ENCODE peak calls at places on chromosome 22, in ten cellular contexts. T is Panc1; U is RWPE2; H is sciatic nerve; P is upper lobe of right lung; O is HepG2; E is naive thymus-derived CD4-positive, alpha-beta T cell; N is stimulated activated naive CD8-positive, alpha-beta T cell treated with anti-CD3 and anti-CD28 coated beads, Interleukin-15, Interleukin-2, amounts not matched to agents 100 U/mL and 50 U/mL, for 24 hours; Y is activated T-helper 17 cell treated with anti-CD3 and anti-CD28 coated beads, Interleukin-2, amount 50 U/mL, for 72 hours; Q is natural killer cell. W is an unnamed sample.

GRCh38 chr22:26553056-26553752 is 36.7 kb downstream of the TPST2 start:
- ATAC-seq in T (no peak), U (peak), H (no peak), P (no peak), O (no peak), E (no peak), N (no peak), Y (no peak), Q (no peak), W (no peak)

GRCh38 chr22:37018086-37018814 is 997 bp downstream of the TST start:
- ATAC-seq in T (no peak), U (no peak), H (peak), P (no peak), O (peak), E (no peak), N (no peak), Y (no peak), Q (no peak), W (no peak)

GRCh38 chr22:49028111-49028510 is 799.6 kb downstream of the BRD1 start:
- ATAC-seq in T (no peak), U (no peak), H (no peak), P (no peak), O (no peak), E (no peak), N (no peak), Y (no peak), Q (no peak), W (no peak)

GRCh38 chr22:50600967-50601668 is 525 bp downstream of the MAPK8IP2 start:
- ATAC-seq in T (peak), U (no peak), H (peak), P (no peak), O (peak), E (no peak), N (no peak), Y (no peak), Q (no peak), W (peak)

GRCh38 chr22:49790912-49791311 is 36.8 kb downstream of the BRD1 start:
- ATAC-seq in T (no peak), U (no peak), H (no peak), P (no peak), O (no peak), E (no peak), N (no peak), Y (no peak), Q (no peak), W (no peak)

GRCh38 chr22:44709881-44710400 is 7.9 kb downstream of the PRR5 start:
- ATAC-seq in T (no peak), U (no peak), H (no peak), P (peak), O (no peak), E (peak), N (no peak), Y (no peak), Q (peak), W (peak)

GRCh38 chr22:19107730-19108074 is 14.5 kb downstream of the DGCR2 start:
- ATAC-seq in T (no peak), U (no peak), H (no peak), P (no peak), O (no peak), E (no peak), N (no peak), Y (no peak), Q (no peak), W (no peak)

GRCh38 chr22:45977003-45977395 is at the start of gene WNT7B:
- ATAC-seq in T (peak), U (peak), H (no peak), P (peak), O (no peak), E (no peak), N (no peak), Y (no peak), Q (no peak), W (no peak)

GRCh38 chr22:22578702-22579424 is 19.8 kb upstream of the PRAME start:
- ATAC-seq in T (no peak), U (peak), H (peak), P (no peak), O (no peak), E (no peak), N (no peak), Y (no peak), Q (no peak), W (no peak)

GRCh38 chr22:27462190-27462589 is 339.4 kb downstream of the MN1 start:
- ATAC-seq in T (no peak), U (no peak), H (no peak), P (no peak), O (peak), E (no peak), N (no peak), Y (no peak), Q (no peak), W (no peak)

GRCh38 chr22:25013634-25014033 is 61.1 kb downstream of the KIAA1671 start:
- ATAC-seq in T (peak), U (peak), H (peak), P (peak), O (no peak), E (no peak), N (no peak), Y (no peak), Q (no peak), W (no peak)

GRCh38 chr22:48448821-48449220 is 1378.9 kb downstream of the BRD1 start:
- ATAC-seq in T (no peak), U (no peak), H (no peak), P (no peak), O (no peak), E (no peak), N (no peak), Y (no peak), Q (no peak), W (no peak)

GRCh38 chr22:23033116-23033905 is 37.0 kb upstream of the GNAZ start:
- ATAC-seq in T (no peak), U (no peak), H (no peak), P (no peak), O (no peak), E (no peak), N (no peak), Y (no peak), Q (no peak), W (no peak)

GRCh38 chr22:26556904-26557303 is 33.0 kb downstream of the TPST2 start:
- ATAC-seq in T (no peak), U (no peak), H (no peak), P (peak), O (no peak), E (no peak), N (no peak), Y (no peak), Q (no peak), W (no peak)

GRCh38 chr22:46072030-46072881 is 78.1 kb upstream of the PPARA start:
- ATAC-seq in T (peak), U (no peak), H (no peak), P (peak), O (peak), E (peak), N (peak), Y (peak), Q (peak), W (peak)

GRCh38 chr22:25006354-25006753 is 53.8 kb downstream of the KIAA1671 start:
- ATAC-seq in T (no peak), U (no peak), H (no peak), P (no peak), O (no peak), E (no peak), N (no peak), Y (no peak), Q (no peak), W (no peak)

GRCh38 chr22:16774911-16775529 is 50.2 kb downstream of the XKR3 start:
- ATAC-seq in T (no peak), U (peak), H (no peak), P (no peak), O (no peak), E (no peak), N (no peak), Y (no peak), Q (no peak), W (no peak)

GRCh38 chr22:41982886-41983285 is 13.6 kb downstream of the SEPTIN3 start:
- ATAC-seq in T (no peak), U (no peak), H (no peak), P (peak), O (no peak), E (no peak), N (no peak), Y (no peak), Q (no peak), W (no peak)

GRCh38 chr22:48156603-48157355 is 1394.3 kb downstream of the TBC1D22A start:
- ATAC-seq in T (no peak), U (no peak), H (no peak), P (no peak), O (no peak), E (no peak), N (no peak), Y (no peak), Q (no peak), W (no peak)

GRCh38 chr22:37179622-37180420 is 8.2 kb downstream of the C1QTNF6 start:
- ATAC-seq in T (no peak), U (no peak), H (no peak), P (no peak), O (no peak), E (no peak), N (no peak), Y (no peak), Q (no peak), W (no peak)

GRCh38 chr22:17479129-17479528 is 84.2 kb upstream of the SLC25A18 start:
- ATAC-seq in T (no peak), U (no peak), H (no peak), P (no peak), O (no peak), E (no peak), N (no peak), Y (no peak), Q (no peak), W (no peak)

GRCh38 chr22:37778370-37779009 is 29.2 kb upstream of the GCAT start:
- ATAC-seq in T (no peak), U (no peak), H (no peak), P (no peak), O (no peak), E (no peak), N (no peak), Y (no peak), Q (no peak), W (no peak)

GRCh38 chr22:47225931-47226633 is 463.6 kb downstream of the TBC1D22A start:
- ATAC-seq in T (no peak), U (no peak), H (no peak), P (no peak), O (peak), E (no peak), N (no peak), Y (no peak), Q (no peak), W (no peak)

GRCh38 chr22:29377979-29378378 is 10.4 kb downstream of the AP1B1 start:
- ATAC-seq in T (no peak), U (peak), H (no peak), P (peak), O (no peak), E (no peak), N (no peak), Y (no peak), Q (no peak), W (no peak)

GRCh38 chr22:36325163-36326031 is 62.4 kb downstream of the MYH9 start:
- ATAC-seq in T (no peak), U (peak), H (peak), P (peak), O (no peak), E (no peak), N (no peak), Y (no peak), Q (no peak), W (no peak)

GRCh38 chr22:32920032-32920628 is 118.6 kb downstream of the TIMP3 start:
- ATAC-seq in T (no peak), U (no peak), H (peak), P (peak), O (no peak), E (no peak), N (no peak), Y (no peak), Q (no peak), W (no peak)

GRCh38 chr22:37804502-37804885 is 3.2 kb upstream of the GCAT start:
- ATAC-seq in T (no peak), U (no peak), H (no peak), P (no peak), O (no peak), E (no peak), N (no peak), Y (no peak), Q (no peak), W (peak)

GRCh38 chr22:23218867-23219251 is 38.5 kb downstream of the BCR start:
- ATAC-seq in T (no peak), U (no peak), H (peak), P (peak), O (peak), E (no peak), N (no peak), Y (no peak), Q (peak), W (no peak)

GRCh38 chr22:46088541-46089311 is 61.6 kb upstream of the PPARA start:
- ATAC-seq in T (no peak), U (no peak), H (peak), P (peak), O (peak), E (no peak), N (no peak), Y (no peak), Q (no peak), W (no peak)